ENCODE peak calls at places on chromosomes 3 and 15, in eight cellular contexts. One of them, this sample, is unnamed.

GRCh38 chr3:193403307-193403706 is 24.8 kb upstream of the ATP13A5 start:
- DNase-seq in mesenchymal stem cell: no peak
- DNase-seq in keratinocyte: no peak
- DNase-seq in neural progenitor cell: no peak
- DNase-seq in neuronal stem cell: no peak
- DNase-seq in IMR-90: no peak
- DNase-seq in fibroblast of lung: no peak
- DNase-seq in mammary epithelial cell: no peak
- DNase-seq in this sample: no peak

GRCh38 chr3:107683447-107683846 is 160.7 kb downstream of the BBX start:
- DNase-seq in mesenchymal stem cell: peak; percentile 41
- DNase-seq in keratinocyte: no peak
- DNase-seq in neural progenitor cell: no peak
- DNase-seq in IMR-90: peak; percentile 63
- DNase-seq in neuronal stem cell: no peak
- DNase-seq in mammary epithelial cell: no peak
- DNase-seq in fibroblast of lung: peak; percentile 82
- DNase-seq in this sample: no peak

GRCh38 chr15:78620839-78621421 is at the start of gene CHRNA3:
- DNase-seq in IMR-90: no peak
- DNase-seq in mesenchymal stem cell: no peak
- DNase-seq in mammary epithelial cell: no peak
- DNase-seq in neural progenitor cell: no peak
- DNase-seq in keratinocyte: no peak
- DNase-seq in fibroblast of lung: no peak
- DNase-seq in neuronal stem cell: no peak
- DNase-seq in this sample: no peak

GRCh38 chr3:53617893-53618523 is 123.6 kb downstream of the CACNA1D start:
- DNase-seq in fibroblast of lung: no peak
- DNase-seq in neuronal stem cell: no peak
- DNase-seq in neural progenitor cell: no peak
- DNase-seq in IMR-90: no peak
- DNase-seq in mesenchymal stem cell: no peak
- DNase-seq in keratinocyte: no peak
- DNase-seq in mammary epithelial cell: no peak
- DNase-seq in this sample: no peak

GRCh38 chr3:130508970-130509369 is 8.0 kb upstream of the COL6A6 start:
- DNase-seq in fibroblast of lung: no peak
- DNase-seq in IMR-90: no peak
- DNase-seq in mesenchymal stem cell: no peak
- DNase-seq in neuronal stem cell: no peak
- DNase-seq in mammary epithelial cell: no peak
- DNase-seq in neural progenitor cell: peak; percentile 29
- DNase-seq in keratinocyte: no peak
- DNase-seq in this sample: no peak

GRCh38 chr3:194189243-194189791 is 53.4 kb downstream of the HES1 start:
- DNase-seq in mammary epithelial cell: no peak
- DNase-seq in neural progenitor cell: no peak
- DNase-seq in mesenchymal stem cell: peak; percentile 49
- DNase-seq in fibroblast of lung: peak; percentile 24
- DNase-seq in IMR-90: no peak
- DNase-seq in keratinocyte: no peak
- DNase-seq in neuronal stem cell: no peak
- DNase-seq in this sample: no peak

GRCh38 chr15:66701422-66702034 is 508 bp upstream of the SMAD6 start:
- DNase-seq in mammary epithelial cell: peak; percentile 59
- DNase-seq in IMR-90: no peak
- DNase-seq in fibroblast of lung: peak; percentile 72
- DNase-seq in neuronal stem cell: peak; percentile 67
- DNase-seq in keratinocyte: no peak
- DNase-seq in mesenchymal stem cell: peak; percentile 81
- DNase-seq in neural progenitor cell: peak; percentile 77
- DNase-seq in this sample: no peak

GRCh38 chr3:196969660-196970546 is 1.3 kb upstream of the PIGZ start:
- DNase-seq in fibroblast of lung: peak; percentile 27
- DNase-seq in neural progenitor cell: peak; percentile 86
- DNase-seq in mammary epithelial cell: peak; percentile 33
- DNase-seq in neuronal stem cell: peak; percentile 63
- DNase-seq in mesenchymal stem cell: peak; percentile 45
- DNase-seq in IMR-90: peak; percentile 35
- DNase-seq in keratinocyte: no peak
- DNase-seq in this sample: peak; percentile 73

GRCh38 chr3:56862352-56863062 is 60.8 kb upstream of the ARHGEF3 start:
- DNase-seq in mesenchymal stem cell: peak; percentile 79
- DNase-seq in keratinocyte: no peak
- DNase-seq in mammary epithelial cell: peak; percentile 79
- DNase-seq in IMR-90: peak; percentile 73
- DNase-seq in neural progenitor cell: no peak
- DNase-seq in neuronal stem cell: no peak
- DNase-seq in fibroblast of lung: peak; percentile 96
- DNase-seq in this sample: no peak

GRCh38 chr3:131218196-131218595 is 163.4 kb upstream of the NUDT16 start:
- DNase-seq in fibroblast of lung: peak; percentile 95
- DNase-seq in IMR-90: peak; percentile 8
- DNase-seq in mammary epithelial cell: peak; percentile 62
- DNase-seq in neural progenitor cell: no peak
- DNase-seq in neuronal stem cell: no peak
- DNase-seq in mesenchymal stem cell: no peak
- DNase-seq in keratinocyte: no peak
- DNase-seq in this sample: no peak

GRCh38 chr3:72938471-72939265 is 50.8 kb downstream of the GXYLT2 start:
- DNase-seq in mesenchymal stem cell: peak; percentile 99
- DNase-seq in mammary epithelial cell: peak; percentile 63
- DNase-seq in keratinocyte: peak; percentile 21
- DNase-seq in IMR-90: peak; percentile 99
- DNase-seq in neural progenitor cell: peak; percentile 19
- DNase-seq in neuronal stem cell: peak; percentile 11
- DNase-seq in fibroblast of lung: peak; percentile 98
- DNase-seq in this sample: peak; percentile 59

GRCh38 chr15:65082303-65082958 is 5.9 kb downstream of the KBTBD13 start:
- DNase-seq in fibroblast of lung: no peak
- DNase-seq in keratinocyte: no peak
- DNase-seq in neural progenitor cell: peak; percentile 51
- DNase-seq in mammary epithelial cell: no peak
- DNase-seq in IMR-90: no peak
- DNase-seq in mesenchymal stem cell: no peak
- DNase-seq in neuronal stem cell: no peak
- DNase-seq in this sample: no peak

GRCh38 chr3:62201438-62202035 is 171.8 kb downstream of the FEZF2 start:
- DNase-seq in mammary epithelial cell: peak; percentile 14
- DNase-seq in keratinocyte: no peak
- DNase-seq in neural progenitor cell: peak; percentile 49
- DNase-seq in IMR-90: peak; percentile 51
- DNase-seq in fibroblast of lung: peak; percentile 15
- DNase-seq in mesenchymal stem cell: peak; percentile 34
- DNase-seq in neuronal stem cell: peak; percentile 23
- DNase-seq in this sample: peak; percentile 23

GRCh38 chr15:78358114-78358513 is 18.0 kb downstream of the CRABP1 start:
- DNase-seq in IMR-90: no peak
- DNase-seq in mammary epithelial cell: peak; percentile 7
- DNase-seq in neuronal stem cell: peak; percentile 73
- DNase-seq in fibroblast of lung: no peak
- DNase-seq in mesenchymal stem cell: no peak
- DNase-seq in keratinocyte: no peak
- DNase-seq in neural progenitor cell: peak; percentile 80
- DNase-seq in this sample: no peak

GRCh38 chr3:64064804-64065203 is 41.5 kb upstream of the PSMD6 start:
- DNase-seq in neuronal stem cell: no peak
- DNase-seq in keratinocyte: no peak
- DNase-seq in mesenchymal stem cell: no peak
- DNase-seq in mammary epithelial cell: no peak
- DNase-seq in IMR-90: no peak
- DNase-seq in neural progenitor cell: no peak
- DNase-seq in fibroblast of lung: no peak
- DNase-seq in this sample: no peak
- H3K4me3 ChIP-seq in neuronal stem cell: no peak overlapping the region
- H3K4me3 ChIP-seq in keratinocyte: no peak overlapping the region
- H3K4me3 ChIP-seq in mesenchymal stem cell: no peak overlapping the region
- H3K4me3 ChIP-seq in mammary epithelial cell: no peak overlapping the region
- H3K4me3 ChIP-seq in IMR-90: no peak overlapping the region
- H3K4me3 ChIP-seq in neural progenitor cell: no peak overlapping the region
- H3K4me3 ChIP-seq in fibroblast of lung: no peak overlapping the region
- H3K4me3 ChIP-seq in this sample: no peak overlapping the region

GRCh38 chr15:72202801-72203506 is 5.4 kb upstream of the GRAMD2A start:
- DNase-seq in keratinocyte: no peak
- DNase-seq in fibroblast of lung: no peak
- DNase-seq in neural progenitor cell: no peak
- DNase-seq in mammary epithelial cell: no peak
- DNase-seq in mesenchymal stem cell: no peak
- DNase-seq in IMR-90: no peak
- DNase-seq in neuronal stem cell: no peak
- DNase-seq in this sample: no peak

GRCh38 chr15:72201346-72202029 is 3.9 kb upstream of the GRAMD2A start:
- DNase-seq in IMR-90: no peak
- DNase-seq in mammary epithelial cell: no peak
- DNase-seq in keratinocyte: no peak
- DNase-seq in fibroblast of lung: no peak
- DNase-seq in neural progenitor cell: no peak
- DNase-seq in mesenchymal stem cell: no peak
- DNase-seq in neuronal stem cell: no peak
- DNase-seq in this sample: peak; percentile 33

GRCh38 chr15:72203507-72203837 is 5.9 kb upstream of the GRAMD2A start:
- DNase-seq in neuronal stem cell: no peak
- DNase-seq in mesenchymal stem cell: no peak
- DNase-seq in fibroblast of lung: peak; percentile 88
- DNase-seq in neural progenitor cell: no peak
- DNase-seq in mammary epithelial cell: peak; percentile 98
- DNase-seq in IMR-90: peak; percentile 90
- DNase-seq in keratinocyte: peak; percentile 82
- DNase-seq in this sample: no peak

GRCh38 chr15:72200395-72201237 is 3.0 kb upstream of the GRAMD2A start:
- DNase-seq in mesenchymal stem cell: no peak
- DNase-seq in neural progenitor cell: no peak
- DNase-seq in IMR-90: no peak
- DNase-seq in keratinocyte: no peak
- DNase-seq in fibroblast of lung: no peak
- DNase-seq in neuronal stem cell: no peak
- DNase-seq in mammary epithelial cell: no peak
- DNase-seq in this sample: no peak

DNA sequence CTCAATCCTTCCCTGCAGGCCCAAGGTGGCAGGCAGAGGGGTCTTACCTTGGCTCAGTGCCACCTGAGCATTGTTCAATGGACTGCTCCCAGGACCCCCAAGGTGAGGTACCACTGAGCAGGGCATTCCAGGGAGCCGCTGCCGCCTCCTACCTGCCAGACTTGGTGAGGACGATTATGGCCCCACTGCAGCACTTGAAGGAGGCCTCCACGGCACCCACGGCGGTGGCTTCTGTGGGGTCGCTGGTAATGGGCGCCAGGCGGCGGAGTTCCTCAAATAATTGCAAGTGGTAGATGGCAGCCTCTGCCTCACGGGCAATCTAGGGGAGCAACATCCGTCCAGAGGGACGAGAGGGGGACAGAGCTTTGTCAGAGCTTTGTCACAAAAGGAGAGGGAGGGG is 4.7 kb upstream of the GRAMD2A start:
- DNase-seq in IMR-90: no peak
- DNase-seq in fibroblast of lung: no peak
- DNase-seq in neural progenitor cell: no peak
- DNase-seq in mammary epithelial cell: no peak
- DNase-seq in neuronal stem cell: no peak
- DNase-seq in keratinocyte: no peak
- DNase-seq in mesenchymal stem cell: no peak
- DNase-seq in this sample: no peak
- H2AFZ ChIP-seq in IMR-90: no peak overlapping the region
- H2AFZ ChIP-seq in fibroblast of lung: no peak overlapping the region
- H2AFZ ChIP-seq in neural progenitor cell: no peak overlapping the region
- H2AFZ ChIP-seq in mammary epithelial cell: no peak overlapping the region
- H2AFZ ChIP-seq in neuronal stem cell: no peak overlapping the region
- H2AFZ ChIP-seq in keratinocyte: no peak overlapping the region
- H2AFZ ChIP-seq in mesenchymal stem cell: no peak overlapping the region
- H2AFZ ChIP-seq in this sample: no peak overlapping the region

DNA sequence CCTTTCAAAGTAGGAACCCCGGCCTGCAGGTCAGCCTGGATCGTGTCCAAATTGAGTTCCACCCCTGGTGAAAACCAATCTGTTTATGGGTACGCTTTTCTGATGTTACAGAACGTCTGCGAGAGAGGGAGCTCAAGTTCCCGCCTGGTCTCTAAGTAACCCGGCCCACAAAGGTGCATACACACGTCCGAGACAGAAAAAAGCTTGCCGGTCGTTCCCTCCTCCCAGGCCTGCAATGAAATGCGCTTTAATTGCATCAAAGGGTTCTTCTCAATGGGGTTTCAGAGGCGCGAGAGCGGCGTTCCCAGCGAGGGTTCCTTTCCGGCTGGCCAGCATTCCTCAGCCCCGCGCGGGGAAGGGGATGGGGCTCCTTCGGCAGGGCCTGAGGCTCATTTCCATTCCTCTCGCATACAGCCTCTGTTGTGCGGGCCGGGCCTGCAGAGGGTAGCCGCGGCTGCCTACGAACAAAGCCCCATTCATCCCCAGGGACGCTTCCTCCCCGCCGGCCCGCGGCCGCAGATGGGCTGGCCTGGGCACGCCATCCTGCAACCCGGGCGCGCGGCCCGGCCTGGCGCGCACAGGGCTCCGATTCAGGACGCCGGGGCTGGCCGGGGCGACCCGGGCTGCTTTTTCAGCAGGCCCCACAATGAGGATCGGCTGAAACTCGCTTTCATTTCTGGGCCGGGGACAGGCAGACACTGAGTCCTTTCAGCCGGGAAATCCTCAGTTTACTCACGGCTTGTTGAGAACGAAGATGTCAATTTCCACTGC is 138.3 kb downstream of the TMCO5A start:
- DNase-seq in neural progenitor cell: peak; percentile 96
- DNase-seq in IMR-90: peak; percentile 71
- DNase-seq in mammary epithelial cell: peak; percentile 88
- DNase-seq in fibroblast of lung: peak; percentile 81
- DNase-seq in neuronal stem cell: peak; percentile 91
- DNase-seq in keratinocyte: peak; percentile 19
- DNase-seq in mesenchymal stem cell: peak; percentile 80
- DNase-seq in this sample: peak; percentile 92
- H3K4me3 ChIP-seq in neural progenitor cell: peak overlapping the region; percentile 46
- H3K4me3 ChIP-seq in IMR-90: peak overlapping the region; percentile 28
- H3K4me3 ChIP-seq in mammary epithelial cell: peak overlapping the region; percentile 50
- H3K4me3 ChIP-seq in fibroblast of lung: peak overlapping the region; percentile 44
- H3K4me3 ChIP-seq in neuronal stem cell: peak overlapping the region; percentile 48
- H3K4me3 ChIP-seq in keratinocyte: peak overlapping the region; percentile 68
- H3K4me3 ChIP-seq in mesenchymal stem cell: peak overlapping the region; percentile 45
- H3K4me3 ChIP-seq in this sample: peak overlapping the region; percentile 70

DNA sequence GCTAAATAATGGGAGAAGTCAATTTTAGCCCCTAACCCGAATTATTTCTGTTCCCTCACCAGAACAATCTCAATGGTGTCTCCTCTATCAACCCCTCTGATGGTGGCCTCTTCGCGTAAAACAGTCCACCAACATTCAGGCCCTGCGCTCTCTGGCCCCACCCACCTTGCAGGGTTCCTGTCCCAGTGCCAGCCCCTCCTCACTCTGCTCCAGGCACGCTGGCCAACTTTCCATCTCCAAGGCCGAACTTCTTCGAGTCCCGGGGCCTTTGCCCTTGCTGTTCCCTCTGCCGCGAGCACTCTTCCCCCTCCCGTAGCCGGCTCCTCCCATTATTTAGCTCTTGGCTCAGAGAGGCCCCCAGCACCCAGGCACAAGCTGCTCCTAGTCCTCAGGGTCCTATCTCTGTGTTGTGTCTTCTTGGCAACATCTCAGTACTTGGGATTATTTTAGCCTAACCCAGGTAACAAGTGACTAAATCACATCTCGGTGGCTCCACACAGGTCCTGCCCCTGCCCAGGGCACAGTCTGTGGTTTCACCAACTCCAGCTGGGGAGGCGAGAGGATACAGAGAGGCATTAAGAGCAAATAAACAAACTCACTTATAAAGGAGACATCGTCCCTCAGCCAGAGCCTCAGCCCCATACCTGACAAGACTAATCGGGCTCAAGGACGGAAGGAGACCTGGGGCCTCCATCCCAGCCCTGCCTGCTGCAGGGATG is 19.6 kb upstream of the IQSEC1 start:
- DNase-seq in mesenchymal stem cell: no peak
- DNase-seq in IMR-90: no peak
- DNase-seq in keratinocyte: no peak
- DNase-seq in neuronal stem cell: no peak
- DNase-seq in mammary epithelial cell: no peak
- DNase-seq in fibroblast of lung: no peak
- DNase-seq in neural progenitor cell: no peak
- DNase-seq in this sample: no peak
- H2AFZ ChIP-seq in mesenchymal stem cell: no peak overlapping the region
- H2AFZ ChIP-seq in IMR-90: no peak overlapping the region
- H2AFZ ChIP-seq in keratinocyte: no peak overlapping the region
- H2AFZ ChIP-seq in neuronal stem cell: no peak overlapping the region
- H2AFZ ChIP-seq in mammary epithelial cell: no peak overlapping the region
- H2AFZ ChIP-seq in fibroblast of lung: no peak overlapping the region
- H2AFZ ChIP-seq in neural progenitor cell: no peak overlapping the region
- H2AFZ ChIP-seq in this sample: no peak overlapping the region

This sample was measured in OCI-LY7.